ENCODE peak calls at places on chromosomes 3 and 15, in four cellular contexts. O, B, J and D are unnamed samples.

GRCh38 chr3:171776839-171777607 is 33.3 kb downstream of the PLD1 start:
- DNase-seq in O (no peak), B (peak; percentile 38), J (no peak), D (no peak)

GRCh38 chr3:69212411-69213160 is 90.2 kb upstream of the LMOD3 start:
- DNase-seq in O (no peak), B (no peak), J (peak; percentile 34), D (peak; percentile 51)

GRCh38 chr3:143979813-143980212 is 8.2 kb downstream of the DIPK2A start:
- DNase-seq in O (no peak), B (no peak), J (no peak), D (no peak)

GRCh38 chr3:187873843-187874242 is 128.6 kb upstream of the BCL6 start:
- DNase-seq in O (no peak), B (no peak), J (no peak), D (no peak)

GRCh38 chr15:52020253-52021085 is 1.4 kb downstream of the MAPK6 start:
- DNase-seq in O (no peak), B (no peak), J (no peak), D (no peak)

GRCh38 chr15:57149196-57149595 is 227.1 kb upstream of the CGNL1 start:
- DNase-seq in O (no peak), B (no peak), J (no peak), D (no peak)

GRCh38 chr3:177905895-177906511 is 630.2 kb upstream of the KCNMB2 start:
- DNase-seq in O (no peak), B (no peak), J (peak; percentile 67), D (peak; percentile 5)

GRCh38 chr3:165640970-165641369 is 196.3 kb downstream of the BCHE start:
- DNase-seq in O (no peak), B (no peak), J (no peak), D (no peak)

GRCh38 chr3:16240229-16241023 is 24.3 kb downstream of the DPH3 start:
- DNase-seq in O (no peak), B (no peak), J (peak; percentile 77), D (peak; percentile 60)

GRCh38 chr15:84840741-84841429 is 23.7 kb downstream of the ALPK3 start:
- DNase-seq in O (peak; percentile 76), B (no peak), J (peak; percentile 47), D (no peak)

GRCh38 chr3:171833775-171834460 is 9.2 kb upstream of the TMEM212 start:
- DNase-seq in O (no peak), B (no peak), J (no peak), D (peak; percentile 35)

GRCh38 chr3:28575100-28575747 is 226.6 kb upstream of the AZI2 start:
- DNase-seq in O (peak; percentile 23), B (peak; percentile 37), J (no peak), D (no peak)

GRCh38 chr15:84598993-84599392 is 1.8 kb upstream of the ZSCAN2 start:
- DNase-seq in O (no peak), B (peak; percentile 64), J (peak; percentile 46), D (peak; percentile 74)

GRCh38 chr3:117407317-117407716 is 697.7 kb downstream of the TUSC7 start:
- DNase-seq in O (no peak), B (peak; percentile 13), J (peak; percentile 8), D (peak; percentile 5)